ENCODE peak calls at places on chromosomes 2 and 18, in four cellular contexts. I is A549, V is GM12878, T is HepG2. Q is an unnamed sample.
A peak's percentile ranks its signal among the peaks of the same experiment; 100 is the strongest.

GRCh38 chr18:7729858-7730257 is 162.7 kb downstream of the PTPRM start:
- DNase-seq in I (no peak), V (no peak), T (no peak), Q (no peak)

GRCh38 chr18:26827581-26827980 is 37.9 kb downstream of the AQP4 start:
- DNase-seq in I (no peak), V (no peak), T (no peak), Q (peak; percentile 23)

GRCh38 chr2:100321181-100321880 is 970 bp downstream of the LONRF2 start:
- DNase-seq in I (peak; percentile 77), V (no peak), T (no peak), Q (peak; percentile 82)

GRCh38 chr2:85865539-85866164 is 23.1 kb downstream of the ST3GAL5 start:
- DNase-seq in I (no peak), V (peak; percentile 62), T (no peak), Q (no peak)

GRCh38 chr2:31362581-31362980 is 52.0 kb downstream of the XDH start:
- DNase-seq in I (no peak), V (no peak), T (no peak), Q (no peak)

GRCh38 chr18:42048150-42048549 is 93.1 kb downstream of the PIK3C3 start:
- DNase-seq in I (peak; percentile 63), V (no peak), T (peak; percentile 73), Q (no peak)

GRCh38 chr2:152505495-152505906 is 170.5 kb downstream of the FMNL2 start:
- DNase-seq in I (peak; percentile 88), V (peak; percentile 35), T (no peak), Q (no peak)

GRCh38 chr2:180184506-180184905 is 177.4 kb upstream of the CWC22 start:
- DNase-seq in I (no peak), V (no peak), T (no peak), Q (no peak)

GRCh38 chr18:75275226-75275625 is 64.6 kb downstream of the TSHZ1 start:
- DNase-seq in I (no peak), V (no peak), T (no peak), Q (no peak)

GRCh38 chr2:106104332-106105062 is 89.6 kb downstream of the UXS1 start:
- DNase-seq in I (peak; percentile 69), V (no peak), T (peak; percentile 72), Q (peak; percentile 84)

GRCh38 chr2:108923019-108923700 is 65.9 kb downstream of the EDAR start:
- DNase-seq in I (no peak), V (no peak), T (no peak), Q (no peak)

GRCh38 chr2:135005753-135006152 is 41.5 kb downstream of the MAP3K19 start:
- DNase-seq in I (no peak), V (no peak), T (no peak), Q (peak; percentile 11)

GRCh38 chr2:202375611-202376408 is at the start of gene BMPR2:
- DNase-seq in I (peak; percentile 93), V (no peak), T (peak; percentile 83), Q (peak; percentile 93)

GRCh38 chr2:202376460-202377307 is 557 bp downstream of the BMPR2 start:
- DNase-seq in I (peak; percentile 48), V (no peak), T (no peak), Q (peak; percentile 63)

GRCh38 chr2:202377308-202377736 is 1.2 kb downstream of the BMPR2 start:
- DNase-seq in I (peak; percentile 22), V (no peak), T (peak; percentile 38), Q (peak; percentile 43)

GRCh38 chr2:202375006-202375610 is 1.0 kb upstream of the BMPR2 start:
- DNase-seq in I (peak; percentile 74), V (no peak), T (peak; percentile 30), Q (peak; percentile 60)

GRCh38 chr2:202373490-202373889 is 2.6 kb upstream of the BMPR2 start:
- DNase-seq in I (no peak), V (no peak), T (no peak), Q (no peak)
- TF ChIP-seq JUNB in I (no peak), V (no peak), T (no peak), Q (no peak)

DNA sequence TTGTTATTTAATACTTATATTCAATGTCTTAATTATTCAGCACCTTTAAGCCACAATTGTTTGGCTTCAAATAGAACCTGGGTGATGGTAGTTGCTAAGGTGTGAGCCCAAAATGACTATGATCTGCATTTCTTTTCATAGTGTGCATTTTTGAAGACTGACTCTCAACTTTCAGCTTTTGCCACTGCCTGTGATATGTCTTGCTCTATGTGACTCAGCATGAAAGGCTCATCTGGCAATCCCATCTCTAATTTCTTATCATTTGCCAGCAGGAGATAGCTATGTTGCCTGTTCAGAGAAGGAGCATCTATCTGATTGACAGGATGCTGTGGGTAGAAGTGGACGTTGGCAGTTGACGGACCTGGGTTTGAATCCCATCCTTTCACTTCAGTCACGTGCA is 34.5 kb upstream of the CCDC93 start:
- DNase-seq in I (no peak), V (no peak), T (no peak), Q (no peak)
- TF ChIP-seq JUNB in I (no peak), V (no peak), T (no peak), Q (no peak)

DNA sequence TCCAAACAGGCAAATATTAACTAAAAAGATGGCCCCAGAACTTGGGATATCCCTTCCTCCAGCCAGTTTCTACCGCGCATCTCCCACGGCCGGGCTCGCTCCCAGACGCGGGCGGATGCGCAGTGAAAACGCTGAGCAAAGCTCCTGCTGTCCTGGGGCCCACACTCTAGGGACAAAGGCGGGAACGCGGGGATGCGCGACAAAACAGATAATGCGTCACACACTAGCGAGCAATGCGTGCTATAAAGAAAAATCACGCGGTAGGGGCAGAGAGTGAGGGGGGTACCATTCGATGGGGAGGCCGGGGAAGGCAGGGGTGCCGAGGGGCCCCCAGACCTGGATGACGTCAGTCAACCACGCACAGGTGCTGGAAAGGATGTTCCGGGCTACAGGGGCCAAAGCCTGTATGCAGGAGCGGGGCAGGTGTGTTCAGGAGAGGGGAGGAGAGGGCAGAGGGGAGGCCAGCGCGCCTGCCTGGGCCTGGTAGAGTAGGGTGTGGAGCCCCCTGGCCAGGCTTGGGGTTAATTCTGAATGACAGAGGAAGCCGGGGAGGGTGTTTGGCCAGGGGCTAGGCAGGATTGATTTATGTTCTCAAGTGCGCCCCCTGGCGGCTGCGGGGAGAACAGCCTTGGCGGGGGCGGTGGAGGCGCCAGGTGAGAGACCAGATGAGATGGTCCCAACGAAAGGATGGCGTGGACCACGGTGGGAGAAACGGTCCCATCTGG is 14.9 kb upstream of the ITM2C start:
- DNase-seq in I (peak; percentile 52), V (no peak), T (peak; percentile 40), Q (peak; percentile 95)
- TF ChIP-seq JUNB in I (no peak), V (no peak), T (no peak), Q (no peak)

DNA sequence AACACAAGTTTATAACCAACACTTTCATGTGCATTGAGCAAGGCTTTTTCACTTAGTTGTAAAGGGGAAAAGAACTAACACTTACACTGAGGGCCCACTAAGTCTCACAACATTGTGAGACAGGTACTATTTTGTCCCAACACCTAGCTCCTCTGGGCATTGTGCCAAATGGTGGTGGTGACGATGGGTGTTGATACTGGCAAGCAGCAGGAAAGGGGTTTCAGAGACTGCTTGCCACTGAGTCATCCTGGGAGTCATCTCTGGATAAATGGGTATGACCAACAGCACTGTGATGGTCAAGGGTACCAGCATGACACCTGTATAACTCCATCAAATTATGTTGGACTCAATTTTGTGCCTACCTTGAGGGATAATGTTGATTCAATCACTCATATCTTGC is 138.8 kb upstream of the ITGA6 start:
- DNase-seq in I (no peak), V (no peak), T (no peak), Q (no peak)
- TF ChIP-seq JUNB in I (no peak), V (no peak), T (no peak), Q (no peak)

DNA sequence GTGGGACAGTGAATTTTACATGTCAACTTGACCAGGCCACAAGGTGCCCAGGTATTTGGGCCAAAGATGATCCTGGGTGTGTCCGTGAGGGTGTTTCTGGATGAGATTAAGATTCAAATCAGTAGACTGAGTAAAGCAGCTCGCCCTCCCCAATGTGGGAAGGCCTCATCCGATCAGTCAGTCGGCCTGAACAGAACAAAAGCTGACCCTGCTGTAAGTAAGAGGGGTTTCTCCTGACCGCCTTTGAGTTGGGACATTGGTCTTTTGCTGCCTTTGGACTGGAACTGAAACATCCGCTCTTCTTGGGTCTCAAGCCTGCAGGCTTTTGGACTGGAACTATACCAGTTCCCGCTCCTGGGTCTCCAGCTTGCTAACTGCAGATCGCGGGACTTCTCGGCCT is 233.3 kb downstream of the KLHL29 start:
- DNase-seq in I (no peak), V (no peak), T (no peak), Q (no peak)
- TF ChIP-seq JUNB in I (no peak), V (no peak), T (no peak), Q (no peak)

GRCh38 chr2:47437287-47437686 is 34.3 kb downstream of the MSH2 start:
- DNase-seq in I (peak; percentile 51), V (no peak), T (no peak), Q (peak; percentile 31)
- TF ChIP-seq JUNB in I (no peak), V (no peak), T (no peak), Q (no peak)

GRCh38 chr2:235238537-235238936 is 255.3 kb upstream of the AGAP1 start:
- DNase-seq in I (peak; percentile 12), V (no peak), T (no peak), Q (no peak)
- TF ChIP-seq JUNB in I (no peak), V (no peak), T (no peak), Q (no peak)

DNA sequence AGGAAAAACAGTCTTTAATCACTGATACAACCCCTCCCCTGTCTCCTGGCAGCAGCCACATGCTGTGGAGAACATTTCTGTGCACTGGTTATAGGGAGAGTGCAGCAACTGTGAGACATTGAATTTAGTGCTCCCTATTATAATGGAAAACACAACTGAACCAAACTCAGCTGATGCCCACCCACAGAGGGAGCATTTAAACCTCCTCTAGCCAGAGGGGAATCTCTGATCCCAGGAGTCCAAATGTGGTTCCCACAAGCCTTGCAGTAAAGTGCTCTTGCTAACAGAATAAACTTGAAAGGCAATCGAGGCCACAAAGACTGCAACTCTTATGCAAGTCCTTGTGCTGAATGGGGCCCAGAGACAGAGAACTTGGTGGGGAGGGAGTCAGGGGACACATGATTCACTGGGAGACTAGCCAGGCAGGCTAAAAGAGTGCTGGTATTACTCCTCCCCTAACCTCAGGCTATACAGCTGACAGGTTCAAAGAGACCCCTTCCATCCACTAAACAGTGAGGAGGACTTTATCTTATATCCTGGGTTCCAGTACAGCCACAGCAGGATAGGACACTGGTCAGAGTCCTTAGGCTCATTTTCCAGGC is 638.8 kb upstream of the VRK2 start:
- DNase-seq in I (no peak), V (no peak), T (no peak), Q (peak; percentile 36)
- TF ChIP-seq JUNB in I (no peak), V (no peak), T (no peak), Q (no peak)

DNA sequence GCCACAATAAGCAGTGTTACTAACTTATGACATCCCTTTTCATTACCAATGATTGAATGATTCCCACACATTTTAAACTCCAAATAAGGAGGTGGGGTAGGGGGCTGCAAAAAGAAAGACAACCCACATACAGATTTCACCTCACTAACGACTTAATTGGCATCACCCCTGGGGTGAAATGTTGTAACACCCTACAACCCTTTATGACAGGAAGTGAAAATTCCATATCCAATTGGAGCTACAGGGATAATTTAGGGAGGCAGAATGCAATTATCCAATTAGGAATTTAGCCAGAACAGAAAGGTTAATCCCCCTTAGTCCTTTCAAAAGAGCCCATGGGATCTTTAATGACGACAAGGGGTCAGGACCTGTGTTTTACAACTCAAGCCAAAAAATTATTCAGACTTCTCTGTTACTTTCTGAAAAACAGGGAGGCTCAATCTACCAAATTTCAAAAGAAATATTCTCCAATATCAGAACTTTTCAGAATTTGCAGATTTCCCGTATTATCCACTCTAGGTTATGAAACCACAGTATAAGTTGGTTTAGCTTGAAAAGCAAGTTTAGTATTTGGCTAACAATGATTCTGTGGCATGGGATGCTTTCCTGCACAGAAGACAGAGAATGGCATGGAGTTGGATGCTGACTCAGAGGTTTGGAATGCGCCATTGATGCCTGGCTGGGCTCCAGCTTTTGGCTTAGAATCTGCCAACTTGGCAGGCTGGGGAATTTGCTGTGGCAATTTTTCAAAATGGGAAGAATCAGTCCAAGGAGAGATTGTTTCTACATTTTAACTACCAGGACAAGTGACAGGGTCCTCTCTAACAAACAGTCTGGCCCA is 1027.3 kb downstream of the TMEM182 start:
- DNase-seq in I (peak; percentile 19), V (no peak), T (peak; percentile 4), Q (peak; percentile 76)
- TF ChIP-seq JUNB in I (no peak), V (no peak), T (no peak), Q (no peak)

Q was measured in GM23338.